ENCODE peak calls at places on chromosomes 4 and X, in eight cellular contexts. One of them, this sample, is unnamed.

GRCh38 chr4:121308328-121308663 is 72.5 kb downstream of the QRFPR start:
- DNase-seq in activated CD8-positive, alpha-beta T cell treated with anti-CD3 and anti-CD28 coated beads for 36 hours: no peak
- DNase-seq in PC-3: no peak
- DNase-seq in cardiac muscle cell: no peak
- DNase-seq in upper lobe of left lung: no peak
- DNase-seq in endothelial cell: no peak
- DNase-seq in esophagus muscularis mucosa: no peak
- DNase-seq in heart left ventricle: no peak
- DNase-seq in this sample: no peak

GRCh38 chr4:123449780-123450179 is 53.2 kb downstream of the SPRY1 start:
- DNase-seq in esophagus muscularis mucosa: no peak
- DNase-seq in heart left ventricle: no peak
- DNase-seq in activated CD8-positive, alpha-beta T cell treated with anti-CD3 and anti-CD28 coated beads for 36 hours: no peak
- DNase-seq in PC-3: peak
- DNase-seq in upper lobe of left lung: no peak
- DNase-seq in cardiac muscle cell: no peak
- DNase-seq in endothelial cell: no peak
- DNase-seq in this sample: no peak

GRCh38 chr4:179124419-179124818 is 1682.2 kb upstream of the AGA start:
- DNase-seq in upper lobe of left lung: no peak
- DNase-seq in PC-3: no peak
- DNase-seq in cardiac muscle cell: no peak
- DNase-seq in esophagus muscularis mucosa: no peak
- DNase-seq in activated CD8-positive, alpha-beta T cell treated with anti-CD3 and anti-CD28 coated beads for 36 hours: no peak
- DNase-seq in heart left ventricle: no peak
- DNase-seq in endothelial cell: no peak
- DNase-seq in this sample: no peak

GRCh38 chr4:98430708-98431403 is 169.7 kb downstream of the RAP1GDS1 start:
- DNase-seq in upper lobe of left lung: peak
- DNase-seq in activated CD8-positive, alpha-beta T cell treated with anti-CD3 and anti-CD28 coated beads for 36 hours: no peak
- DNase-seq in esophagus muscularis mucosa: no peak
- DNase-seq in endothelial cell: no peak
- DNase-seq in cardiac muscle cell: no peak
- DNase-seq in heart left ventricle: no peak
- DNase-seq in PC-3: peak
- DNase-seq in this sample: no peak

GRCh38 chr4:158930573-158930972 is 161.7 kb downstream of the FNIP2 start:
- DNase-seq in cardiac muscle cell: no peak
- DNase-seq in PC-3: peak
- DNase-seq in upper lobe of left lung: no peak
- DNase-seq in heart left ventricle: no peak
- DNase-seq in esophagus muscularis mucosa: no peak
- DNase-seq in endothelial cell: no peak
- DNase-seq in activated CD8-positive, alpha-beta T cell treated with anti-CD3 and anti-CD28 coated beads for 36 hours: no peak
- DNase-seq in this sample: no peak

GRCh38 chr4:145825255-145825654 is 113.4 kb downstream of the ZNF827 start:
- DNase-seq in cardiac muscle cell: no peak
- DNase-seq in PC-3: no peak
- DNase-seq in heart left ventricle: no peak
- DNase-seq in endothelial cell: no peak
- DNase-seq in upper lobe of left lung: no peak
- DNase-seq in activated CD8-positive, alpha-beta T cell treated with anti-CD3 and anti-CD28 coated beads for 36 hours: no peak
- DNase-seq in esophagus muscularis mucosa: no peak
- DNase-seq in this sample: no peak

GRCh38 chr4:118918388-118918787 is 29.7 kb downstream of the SYNPO2 start:
- DNase-seq in esophagus muscularis mucosa: no peak
- DNase-seq in cardiac muscle cell: no peak
- DNase-seq in heart left ventricle: no peak
- DNase-seq in PC-3: peak
- DNase-seq in upper lobe of left lung: no peak
- DNase-seq in activated CD8-positive, alpha-beta T cell treated with anti-CD3 and anti-CD28 coated beads for 36 hours: no peak
- DNase-seq in endothelial cell: no peak
- DNase-seq in this sample: no peak

GRCh38 chr4:158588777-158589176 is 67.1 kb downstream of the RXFP1 start:
- DNase-seq in upper lobe of left lung: no peak
- DNase-seq in PC-3: peak
- DNase-seq in heart left ventricle: no peak
- DNase-seq in endothelial cell: no peak
- DNase-seq in cardiac muscle cell: no peak
- DNase-seq in esophagus muscularis mucosa: no peak
- DNase-seq in activated CD8-positive, alpha-beta T cell treated with anti-CD3 and anti-CD28 coated beads for 36 hours: no peak
- DNase-seq in this sample: no peak

GRCh38 chrX:124502144-124502543 is 155.8 kb downstream of the SH2D1A start:
- DNase-seq in activated CD8-positive, alpha-beta T cell treated with anti-CD3 and anti-CD28 coated beads for 36 hours: peak
- DNase-seq in cardiac muscle cell: no peak
- DNase-seq in esophagus muscularis mucosa: no peak
- DNase-seq in upper lobe of left lung: no peak
- DNase-seq in heart left ventricle: no peak
- DNase-seq in PC-3: no peak
- DNase-seq in endothelial cell: no peak
- DNase-seq in this sample: no peak

GRCh38 chr4:166594326-166594946 is 639.9 kb downstream of the SPOCK3 start:
- DNase-seq in activated CD8-positive, alpha-beta T cell treated with anti-CD3 and anti-CD28 coated beads for 36 hours: peak
- DNase-seq in endothelial cell: peak
- DNase-seq in esophagus muscularis mucosa: no peak
- DNase-seq in PC-3: peak
- DNase-seq in upper lobe of left lung: no peak
- DNase-seq in cardiac muscle cell: peak
- DNase-seq in heart left ventricle: peak
- DNase-seq in this sample: peak

DNA sequence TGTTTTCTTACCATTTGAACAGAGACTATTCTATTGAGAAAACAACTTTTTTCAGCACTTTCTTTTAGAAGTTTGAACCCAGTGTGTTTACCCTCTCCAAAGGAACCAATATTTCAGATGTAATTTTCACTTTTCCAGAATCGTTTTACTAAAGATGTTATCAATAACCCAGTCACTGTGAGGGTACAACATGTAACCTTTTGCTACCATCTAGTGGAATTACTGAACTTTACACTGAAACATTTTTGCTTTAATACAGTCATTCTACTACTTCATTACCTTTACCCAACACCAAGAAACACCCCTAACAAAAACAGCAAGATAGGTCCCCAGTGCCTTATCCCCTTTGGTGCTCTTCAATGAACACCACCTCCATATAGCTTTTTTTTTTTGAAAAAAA is 33.1 kb upstream of the PRDX4 start:
- DNase-seq in endothelial cell: no peak
- DNase-seq in esophagus muscularis mucosa: no peak
- DNase-seq in cardiac muscle cell: no peak
- DNase-seq in upper lobe of left lung: no peak
- DNase-seq in activated CD8-positive, alpha-beta T cell treated with anti-CD3 and anti-CD28 coated beads for 36 hours: no peak
- DNase-seq in PC-3: peak
- DNase-seq in heart left ventricle: no peak
- DNase-seq in this sample: peak
- TF ChIP-seq CTCF in endothelial cell: no peak
- TF ChIP-seq CTCF in esophagus muscularis mucosa: no peak
- TF ChIP-seq CTCF in cardiac muscle cell: peak
- TF ChIP-seq CTCF in upper lobe of left lung: no peak
- TF ChIP-seq CTCF in activated CD8-positive, alpha-beta T cell treated with anti-CD3 and anti-CD28 coated beads for 36 hours: peak
- TF ChIP-seq CTCF in PC-3: peak
- TF ChIP-seq CTCF in heart left ventricle: no peak
- TF ChIP-seq CTCF in this sample: no peak

GRCh38 chrX:96979766-96980165 is 96.1 kb downstream of the RPA4 start:
- DNase-seq in upper lobe of left lung: no peak
- DNase-seq in endothelial cell: no peak
- DNase-seq in activated CD8-positive, alpha-beta T cell treated with anti-CD3 and anti-CD28 coated beads for 36 hours: no peak
- DNase-seq in PC-3: no peak
- DNase-seq in cardiac muscle cell: peak
- DNase-seq in esophagus muscularis mucosa: no peak
- DNase-seq in heart left ventricle: no peak
- DNase-seq in this sample: no peak
- TF ChIP-seq CTCF in upper lobe of left lung: no peak
- TF ChIP-seq CTCF in endothelial cell: no peak
- TF ChIP-seq CTCF in activated CD8-positive, alpha-beta T cell treated with anti-CD3 and anti-CD28 coated beads for 36 hours: no peak
- TF ChIP-seq CTCF in PC-3: no peak
- TF ChIP-seq CTCF in cardiac muscle cell: no peak
- TF ChIP-seq CTCF in esophagus muscularis mucosa: no peak
- TF ChIP-seq CTCF in heart left ventricle: no peak
- TF ChIP-seq CTCF in this sample: no peak

GRCh38 chrX:39636481-39636880 is 461.3 kb downstream of the BCOR start:
- DNase-seq in esophagus muscularis mucosa: no peak
- DNase-seq in PC-3: no peak
- DNase-seq in upper lobe of left lung: no peak
- DNase-seq in cardiac muscle cell: no peak
- DNase-seq in heart left ventricle: no peak
- DNase-seq in endothelial cell: no peak
- DNase-seq in activated CD8-positive, alpha-beta T cell treated with anti-CD3 and anti-CD28 coated beads for 36 hours: no peak
- DNase-seq in this sample: no peak

GRCh38 chrX:39629001-39629400 is 468.8 kb downstream of the BCOR start:
- DNase-seq in esophagus muscularis mucosa: no peak
- DNase-seq in cardiac muscle cell: no peak
- DNase-seq in activated CD8-positive, alpha-beta T cell treated with anti-CD3 and anti-CD28 coated beads for 36 hours: no peak
- DNase-seq in heart left ventricle: no peak
- DNase-seq in endothelial cell: no peak
- DNase-seq in PC-3: no peak
- DNase-seq in upper lobe of left lung: no peak
- DNase-seq in this sample: no peak

GRCh38 chrX:39630344-39630743 is 467.4 kb downstream of the BCOR start:
- DNase-seq in activated CD8-positive, alpha-beta T cell treated with anti-CD3 and anti-CD28 coated beads for 36 hours: peak
- DNase-seq in cardiac muscle cell: no peak
- DNase-seq in PC-3: no peak
- DNase-seq in upper lobe of left lung: no peak
- DNase-seq in heart left ventricle: no peak
- DNase-seq in endothelial cell: no peak
- DNase-seq in esophagus muscularis mucosa: no peak
- DNase-seq in this sample: no peak

GRCh38 chrX:39631275-39631674 is 466.5 kb downstream of the BCOR start:
- DNase-seq in esophagus muscularis mucosa: no peak
- DNase-seq in upper lobe of left lung: no peak
- DNase-seq in PC-3: no peak
- DNase-seq in heart left ventricle: no peak
- DNase-seq in activated CD8-positive, alpha-beta T cell treated with anti-CD3 and anti-CD28 coated beads for 36 hours: no peak
- DNase-seq in cardiac muscle cell: no peak
- DNase-seq in endothelial cell: no peak
- DNase-seq in this sample: no peak

GRCh38 chrX:39633293-39633692 is 464.5 kb downstream of the BCOR start:
- DNase-seq in upper lobe of left lung: no peak
- DNase-seq in heart left ventricle: no peak
- DNase-seq in cardiac muscle cell: no peak
- DNase-seq in PC-3: no peak
- DNase-seq in esophagus muscularis mucosa: no peak
- DNase-seq in endothelial cell: no peak
- DNase-seq in activated CD8-positive, alpha-beta T cell treated with anti-CD3 and anti-CD28 coated beads for 36 hours: no peak
- DNase-seq in this sample: no peak
- TF ChIP-seq CTCF in upper lobe of left lung: no peak
- TF ChIP-seq CTCF in heart left ventricle: no peak
- TF ChIP-seq CTCF in cardiac muscle cell: no peak
- TF ChIP-seq CTCF in PC-3: no peak
- TF ChIP-seq CTCF in esophagus muscularis mucosa: no peak
- TF ChIP-seq CTCF in endothelial cell: no peak
- TF ChIP-seq CTCF in activated CD8-positive, alpha-beta T cell treated with anti-CD3 and anti-CD28 coated beads for 36 hours: no peak
- TF ChIP-seq CTCF in this sample: no peak

GRCh38 chrX:112760697-112761096 is 79.9 kb downstream of the AMOT start:
- DNase-seq in activated CD8-positive, alpha-beta T cell treated with anti-CD3 and anti-CD28 coated beads for 36 hours: no peak
- DNase-seq in cardiac muscle cell: no peak
- DNase-seq in PC-3: no peak
- DNase-seq in endothelial cell: no peak
- DNase-seq in upper lobe of left lung: no peak
- DNase-seq in heart left ventricle: no peak
- DNase-seq in esophagus muscularis mucosa: no peak
- DNase-seq in this sample: peak
- TF ChIP-seq CTCF in activated CD8-positive, alpha-beta T cell treated with anti-CD3 and anti-CD28 coated beads for 36 hours: no peak
- TF ChIP-seq CTCF in cardiac muscle cell: no peak
- TF ChIP-seq CTCF in PC-3: no peak
- TF ChIP-seq CTCF in endothelial cell: no peak
- TF ChIP-seq CTCF in upper lobe of left lung: no peak
- TF ChIP-seq CTCF in heart left ventricle: no peak
- TF ChIP-seq CTCF in esophagus muscularis mucosa: no peak
- TF ChIP-seq CTCF in this sample: no peak

GRCh38 chr4:134934036-134934806 is 732.6 kb upstream of the PABPC4L start:
- DNase-seq in endothelial cell: no peak
- DNase-seq in activated CD8-positive, alpha-beta T cell treated with anti-CD3 and anti-CD28 coated beads for 36 hours: no peak
- DNase-seq in PC-3: no peak
- DNase-seq in cardiac muscle cell: no peak
- DNase-seq in heart left ventricle: no peak
- DNase-seq in esophagus muscularis mucosa: no peak
- DNase-seq in upper lobe of left lung: no peak
- DNase-seq in this sample: no peak

GRCh38 chr4:134936014-134936413 is 734.4 kb upstream of the PABPC4L start:
- DNase-seq in endothelial cell: no peak
- DNase-seq in cardiac muscle cell: no peak
- DNase-seq in upper lobe of left lung: no peak
- DNase-seq in heart left ventricle: no peak
- DNase-seq in activated CD8-positive, alpha-beta T cell treated with anti-CD3 and anti-CD28 coated beads for 36 hours: no peak
- DNase-seq in esophagus muscularis mucosa: no peak
- DNase-seq in PC-3: no peak
- DNase-seq in this sample: no peak

DNA sequence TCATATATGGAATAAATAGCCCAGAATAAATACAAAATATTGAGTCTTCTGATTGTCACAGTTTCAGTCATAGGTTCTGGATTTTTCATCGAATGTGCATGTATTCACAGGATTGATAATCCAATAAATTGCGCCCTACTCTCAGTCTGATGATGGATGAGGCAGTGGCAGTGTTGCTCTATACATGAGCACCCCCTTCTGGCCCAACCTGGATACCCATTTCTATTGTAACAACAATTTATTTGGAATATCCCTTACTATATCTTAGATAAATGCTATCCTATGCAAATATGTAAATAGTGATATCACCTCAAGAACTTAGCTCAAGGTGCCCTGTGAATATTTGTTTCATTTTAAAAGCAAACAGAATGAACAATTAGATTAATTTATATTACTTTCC is 733.7 kb upstream of the PABPC4L start:
- DNase-seq in upper lobe of left lung: no peak
- DNase-seq in activated CD8-positive, alpha-beta T cell treated with anti-CD3 and anti-CD28 coated beads for 36 hours: peak
- DNase-seq in heart left ventricle: no peak
- DNase-seq in esophagus muscularis mucosa: no peak
- DNase-seq in cardiac muscle cell: peak
- DNase-seq in endothelial cell: peak
- DNase-seq in PC-3: peak
- DNase-seq in this sample: no peak
- TF ChIP-seq CTCF in upper lobe of left lung: no peak
- TF ChIP-seq CTCF in activated CD8-positive, alpha-beta T cell treated with anti-CD3 and anti-CD28 coated beads for 36 hours: no peak
- TF ChIP-seq CTCF in heart left ventricle: no peak
- TF ChIP-seq CTCF in esophagus muscularis mucosa: no peak
- TF ChIP-seq CTCF in cardiac muscle cell: peak
- TF ChIP-seq CTCF in endothelial cell: peak
- TF ChIP-seq CTCF in PC-3: peak
- TF ChIP-seq CTCF in this sample: no peak

GRCh38 chr4:172919269-172919668 is 249.3 kb upstream of the GALNT7 start:
- DNase-seq in upper lobe of left lung: no peak
- DNase-seq in heart left ventricle: no peak
- DNase-seq in cardiac muscle cell: no peak
- DNase-seq in activated CD8-positive, alpha-beta T cell treated with anti-CD3 and anti-CD28 coated beads for 36 hours: no peak
- DNase-seq in PC-3: no peak
- DNase-seq in endothelial cell: no peak
- DNase-seq in esophagus muscularis mucosa: no peak
- DNase-seq in this sample: no peak
- TF ChIP-seq CTCF in upper lobe of left lung: no peak
- TF ChIP-seq CTCF in heart left ventricle: no peak
- TF ChIP-seq CTCF in cardiac muscle cell: no peak
- TF ChIP-seq CTCF in activated CD8-positive, alpha-beta T cell treated with anti-CD3 and anti-CD28 coated beads for 36 hours: no peak
- TF ChIP-seq CTCF in PC-3: no peak
- TF ChIP-seq CTCF in endothelial cell: no peak
- TF ChIP-seq CTCF in esophagus muscularis mucosa: no peak
- TF ChIP-seq CTCF in this sample: no peak

This sample was measured in GM20000.